ENCODE peak calls at places on chromosomes 3 and 15, in six cellular contexts. L, Q, M, G, K and W are unnamed samples.
A peak's percentile ranks its signal among the peaks of the same experiment; 100 is the strongest.

GRCh38 chr3:46092704-46093085 is 65.4 kb upstream of the XCR1 start:
- DNase-seq in G (no peak), L (no peak), Q (no peak), M (no peak), K (no peak), W (no peak)

GRCh38 chr3:111859061-111859973 is at the start of gene PHLDB2:
- DNase-seq in L (peak; percentile 65), M (peak; percentile 39), Q (peak; percentile 82), G (peak; percentile 72), K (peak; percentile 67), W (peak; percentile 79)

GRCh38 chr15:48385031-48385430 is 53.8 kb downstream of the DUT start:
- DNase-seq in K (no peak), Q (no peak), L (no peak), G (no peak), M (no peak), W (no peak)

GRCh38 chr15:41683955-41684354 is 23.8 kb downstream of the MGA start:
- DNase-seq in K (no peak), G (no peak), M (no peak), L (no peak), Q (no peak), W (no peak)

GRCh38 chr15:65738649-65739048 is 53.4 kb downstream of the DENND4A start:
- DNase-seq in L (no peak), G (no peak), K (no peak), M (no peak), Q (no peak), W (no peak)

GRCh38 chr15:56232058-56232457 is 11.6 kb downstream of the RFX7 start:
- DNase-seq in K (no peak), G (no peak), M (no peak), L (no peak), Q (no peak), W (no peak)

GRCh38 chr3:149258298-149258697 is 36.7 kb upstream of the CP start:
- DNase-seq in G (no peak), L (no peak), Q (no peak), M (no peak), K (peak; percentile 73), W (no peak)

GRCh38 chr3:185958626-185959025 is 20.8 kb upstream of the TRA2B start:
- DNase-seq in G (no peak), M (no peak), L (no peak), Q (no peak), K (no peak), W (no peak)

GRCh38 chr15:40937762-40938529 is 8.8 kb downstream of the DLL4 start:
- DNase-seq in G (no peak), K (no peak), M (peak; percentile 68), Q (peak; percentile 46), L (peak; percentile 92), W (no peak)

GRCh38 chr15:74506515-74506840 is 34.5 kb upstream of the ARID3B start:
- DNase-seq in M (no peak), K (no peak), G (no peak), L (no peak), Q (no peak), W (no peak)

GRCh38 chr3:188421836-188422540 is 268.0 kb downstream of the LPP start:
- DNase-seq in L (no peak), K (no peak), M (no peak), Q (no peak), G (no peak), W (no peak)

GRCh38 chr3:135239485-135239884 is 444.4 kb downstream of the EPHB1 start:
- DNase-seq in G (no peak), L (no peak), M (no peak), K (no peak), Q (no peak), W (no peak)

GRCh38 chr3:78988324-78988723 is 779.5 kb downstream of the ROBO1 start:
- DNase-seq in G (no peak), Q (no peak), L (peak; percentile 16), M (no peak), K (no peak), W (no peak)

GRCh38 chr3:160941885-160942494 is 163.2 kb downstream of the B3GALNT1 start:
- DNase-seq in M (peak; percentile 53), K (peak; percentile 93), G (peak; percentile 25), Q (peak; percentile 69), L (peak; percentile 22), W (peak; percentile 71)

GRCh38 chr15:68075764-68076385 is 21.8 kb downstream of the PIAS1 start:
- DNase-seq in L (no peak), M (no peak), Q (no peak), G (no peak), K (no peak), W (no peak)
- H3K4me1 ChIP-seq in L (no peaks in the 10 kb centered on the region), M (peaks cover 33% of the 10 kb centered on the region), Q (no peaks in the 10 kb centered on the region), G (peaks cover 7% of the 10 kb centered on the region), K (peaks cover 19% of the 10 kb centered on the region), W (no peaks in the 10 kb centered on the region)

GRCh38 chr15:66770518-66771350 is 68.7 kb downstream of the SMAD6 start:
- DNase-seq in M (no peak), K (no peak), Q (no peak), L (no peak), G (no peak), W (no peak)
- TF ChIP-seq POLR2A in M (no peak), K (no peak), Q (no peak), L (no peak), G (no peak), W (no peak)

GRCh38 chr3:179867961-179868360 is 168.8 kb downstream of the PEX5L start:
- DNase-seq in L (no peak), Q (no peak), M (no peak), K (no peak), G (no peak), W (no peak)

GRCh38 chr3:179868715-179869114 is 168.0 kb downstream of the PEX5L start:
- DNase-seq in K (no peak), G (no peak), L (no peak), Q (no peak), M (no peak), W (no peak)

GRCh38 chr3:179876440-179876839 is 160.3 kb downstream of the PEX5L start:
- DNase-seq in M (no peak), G (no peak), Q (no peak), K (no peak), L (no peak), W (no peak)

GRCh38 chr3:179871782-179872181 is 165.0 kb downstream of the PEX5L start:
- DNase-seq in M (no peak), Q (no peak), G (no peak), K (no peak), L (no peak), W (no peak)

DNA sequence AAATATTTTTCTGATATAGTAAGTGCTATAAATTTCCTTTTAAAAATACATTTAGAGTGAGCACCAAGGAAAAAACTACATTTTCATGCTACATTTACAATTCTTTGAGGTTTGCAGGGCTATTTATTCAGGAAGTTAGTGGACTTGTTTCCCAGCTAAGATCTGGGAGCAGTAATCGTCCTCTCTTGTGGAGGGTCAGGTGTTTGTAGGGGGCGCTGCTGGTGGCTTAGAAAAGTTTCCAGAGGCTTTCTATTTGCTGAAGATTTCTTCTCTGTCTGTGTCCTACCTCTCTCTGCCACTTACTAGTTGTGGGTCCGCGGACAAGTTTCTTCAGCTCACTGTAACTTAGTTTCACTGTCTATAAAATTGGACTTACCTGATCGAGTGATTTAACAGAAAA is 163.9 kb downstream of the PEX5L start:
- DNase-seq in Q (no peak), M (no peak), G (no peak), K (no peak), L (no peak), W (no peak)
- TF ChIP-seq CTCF in Q (no peak), M (no peak), G (no peak), K (no peak), L (no peak), W (no peak)

DNA sequence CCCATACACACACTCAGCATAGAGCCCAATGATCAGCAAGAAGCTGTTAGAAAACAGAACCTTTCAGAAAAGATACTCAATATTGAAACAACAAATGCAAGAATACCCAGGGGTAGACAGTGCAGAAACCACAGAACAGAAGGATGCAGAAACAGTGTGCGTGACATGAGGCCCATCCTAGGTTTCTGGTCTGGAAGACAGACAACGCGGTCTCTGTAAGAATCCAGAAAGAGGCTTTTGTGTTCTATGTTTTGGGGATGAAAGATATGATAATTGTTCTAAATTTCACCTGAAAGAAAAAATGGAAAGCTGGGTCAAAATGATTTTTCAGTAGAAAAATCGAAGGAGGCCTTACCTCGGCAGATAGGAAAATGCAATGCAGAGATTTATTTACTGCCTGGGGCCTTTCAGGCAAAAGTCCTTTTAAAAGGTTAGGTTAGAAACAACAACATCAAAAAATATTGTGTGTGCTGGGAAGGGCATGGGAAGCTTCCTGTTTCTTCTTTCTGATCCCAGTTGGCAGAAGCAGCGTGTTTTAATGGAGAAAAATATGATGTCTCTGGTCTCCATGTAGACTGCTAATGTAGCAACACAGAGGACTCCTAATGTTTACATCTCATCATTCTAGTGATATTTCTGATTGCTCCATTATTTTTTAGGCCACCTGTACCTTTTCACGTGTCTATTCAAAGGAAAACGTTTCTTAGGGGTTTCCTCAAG is 17.0 kb downstream of the SYNM start:
- DNase-seq in G (no peak), Q (no peak), K (peak; percentile 29), L (no peak), M (no peak), W (no peak)
- H3K4me1 ChIP-seq in G (peaks cover 12% of the 10 kb centered on the region), Q (peaks cover 7% of the 10 kb centered on the region), K (peaks cover 19% of the 10 kb centered on the region), L (peaks cover 33% of the 10 kb centered on the region), M (peaks cover 90% of the 10 kb centered on the region), W (peaks cover 18% of the 10 kb centered on the region)

DNA sequence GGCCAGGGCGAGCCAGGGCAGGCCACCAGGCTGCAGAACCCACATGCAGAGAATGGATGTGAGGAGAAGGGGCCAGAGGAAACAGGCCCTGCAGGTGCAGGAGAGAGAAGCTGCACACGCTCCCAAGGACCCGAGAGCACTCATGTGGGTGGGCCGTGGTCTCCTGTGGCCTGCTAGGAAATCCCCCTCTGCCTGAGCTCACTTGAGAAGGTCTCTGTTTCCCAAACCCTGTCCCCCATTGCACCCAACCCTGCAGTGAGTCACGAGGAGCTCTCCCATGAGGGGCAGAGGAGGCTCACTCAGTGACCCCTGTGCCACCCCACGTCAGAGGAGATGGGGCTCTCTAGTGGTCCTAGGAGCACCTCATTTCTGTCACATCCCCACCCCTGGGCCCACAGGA is 111.1 kb downstream of the KLF13 start:
- DNase-seq in Q (no peak), M (no peak), K (no peak), L (no peak), G (no peak), W (no peak)
- TF ChIP-seq POLR2A in Q (no peak), M (no peak), K (no peak), L (no peak), G (no peak), W (no peak)

DNA sequence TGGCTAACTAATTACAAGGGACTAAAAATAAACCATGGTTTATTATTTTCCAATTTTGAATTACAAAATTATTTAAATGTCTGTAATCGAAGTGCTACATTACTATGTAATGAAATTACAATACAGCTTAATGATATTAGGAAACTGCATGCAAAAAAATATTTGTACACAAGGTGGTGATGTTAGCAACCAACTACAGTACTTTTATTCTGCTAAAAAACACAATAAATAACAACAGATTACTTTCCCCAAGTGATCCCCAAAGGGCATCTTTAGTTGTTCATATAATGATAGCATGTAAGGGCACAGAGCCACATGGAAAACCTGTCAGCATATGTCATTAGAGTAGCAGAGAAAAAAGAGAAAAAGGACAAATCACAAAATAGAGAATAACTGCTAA is 147.5 kb upstream of the SOX2 start:
- DNase-seq in G (no peak), Q (no peak), K (no peak), L (no peak), M (no peak), W (no peak)
- TF ChIP-seq CTCF in G (no peak), Q (no peak), K (no peak), L (no peak), M (no peak), W (no peak)

GRCh38 chr3:124584552-124585391 is 145.5 kb upstream of the UMPS start:
- DNase-seq in G (peak; percentile 44), M (peak; percentile 89), K (peak; percentile 91), L (peak; percentile 91), Q (peak; percentile 66), W (peak; percentile 63)
- H3K4me1 ChIP-seq in G (peaks cover 2% of the 10 kb centered on the region), M (peaks cover 18% of the 10 kb centered on the region), K (no peaks in the 10 kb centered on the region), L (peaks cover 3% of the 10 kb centered on the region), Q (no peaks in the 10 kb centered on the region), W (no peaks in the 10 kb centered on the region)